ENCODE peak calls at places on chromosomes 16 and 17, in four cellular contexts. One of them, this sample, is unnamed.

GRCh38 chr17:42409467-42410351 is 13.3 kb downstream of the CAVIN1 start:
- DNase-seq in germinal center: no peak
- DNase-seq in frontal cortex: no peak
- DNase-seq in heart left ventricle: no peak
- DNase-seq in this sample: no peak

GRCh38 chr16:79897087-79897443 is 296.5 kb upstream of the MAF start:
- DNase-seq in frontal cortex: no peak
- DNase-seq in heart left ventricle: no peak
- DNase-seq in germinal center: no peak
- DNase-seq in this sample: no peak

GRCh38 chr16:12471383-12471782 is 332.3 kb downstream of the CPPED1 start:
- DNase-seq in heart left ventricle: no peak
- DNase-seq in germinal center: no peak
- DNase-seq in frontal cortex: no peak
- DNase-seq in this sample: no peak

GRCh38 chr17:53749178-53749577 is 73.5 kb upstream of the KIF2B start:
- DNase-seq in frontal cortex: no peak
- DNase-seq in germinal center: no peak
- DNase-seq in heart left ventricle: no peak
- DNase-seq in this sample: no peak

GRCh38 chr17:74833501-74834361 is 26.0 kb downstream of the GRIN2C start:
- DNase-seq in frontal cortex: no peak
- DNase-seq in germinal center: peak; percentile 76
- DNase-seq in heart left ventricle: no peak
- DNase-seq in this sample: peak; percentile 70

GRCh38 chr16:78563905-78564304 is 464.5 kb downstream of the WWOX start:
- DNase-seq in frontal cortex: no peak
- DNase-seq in heart left ventricle: no peak
- DNase-seq in germinal center: no peak
- DNase-seq in this sample: no peak

GRCh38 chr16:31072540-31073072 is 1.4 kb downstream of the ZNF668 start:
- DNase-seq in frontal cortex: no peak
- DNase-seq in germinal center: peak; percentile 42
- DNase-seq in heart left ventricle: no peak
- DNase-seq in this sample: peak; percentile 41

GRCh38 chr16:57565461-57565860 is 23.0 kb downstream of the ADGRG5 start:
- DNase-seq in frontal cortex: no peak
- DNase-seq in germinal center: no peak
- DNase-seq in heart left ventricle: no peak
- DNase-seq in this sample: no peak